ENCODE peak calls at places on chromosomes 3 and 15, in nine cellular contexts. R is K562, L is testis, G is GM12891, I is adrenal gland, X is ovary, Y is esophagus squamous epithelium, U is HCT116, V is Peyer's patch. F is an unnamed sample.

GRCh38 chr3:181316481-181316880 is 326.9 kb upstream of the DNAJC19 start:
- DNase-seq in X (no peak), Y (no peak), G (no peak), R (no peak), L (no peak), I (no peak), V (no peak), U (no peak), F (no peak)

GRCh38 chr3:114809668-114810413 is 337.2 kb downstream of the ZBTB20 start:
- DNase-seq in X (no peak), L (no peak), U (no peak), I (no peak), V (no peak), Y (no peak), R (no peak), G (peak; percentile 19), F (no peak)

GRCh38 chr3:58188173-58188564 is 22.6 kb downstream of the DNASE1L3 start:
- DNase-seq in I (no peak), V (no peak), L (no peak), G (no peak), U (no peak), R (no peak), X (no peak), Y (no peak), F (no peak)

GRCh38 chr3:150094150-150094932 is 123.6 kb upstream of the PFN2 start:
- DNase-seq in Y (no peak), R (no peak), L (no peak), V (no peak), X (no peak), I (no peak), G (no peak), U (peak; percentile 18), F (no peak)

GRCh38 chr3:171165499-171165921 is 139.0 kb upstream of the SLC2A2 start:
- DNase-seq in L (no peak), R (no peak), Y (no peak), U (no peak), X (no peak), G (no peak), V (no peak), I (no peak), F (no peak)

GRCh38 chr15:90412356-90413194 is 24.5 kb downstream of the IQGAP1 start:
- DNase-seq in U (peak; percentile 84), L (no peak), X (no peak), Y (no peak), R (no peak), G (no peak), V (no peak), I (no peak), F (no peak)

GRCh38 chr3:147712357-147712756 is 303.2 kb downstream of the ZIC1 start:
- DNase-seq in V (no peak), R (no peak), L (no peak), I (no peak), X (no peak), U (no peak), G (no peak), Y (no peak), F (no peak)

GRCh38 chr15:34223904-34224596 is 766 bp upstream of the EMC4 start:
- DNase-seq in X (no peak), L (no peak), I (no peak), U (no peak), Y (no peak), G (no peak), V (peak; percentile 54), R (peak; percentile 25), F (no peak)

GRCh38 chr3:128378631-128379347 is 87.9 kb downstream of the DNAJB8 start:
- DNase-seq in I (no peak), G (no peak), Y (no peak), U (no peak), L (peak; percentile 25), X (peak; percentile 65), V (no peak), R (no peak), F (no peak)

GRCh38 chr15:33100314-33100713 is 94.2 kb downstream of the FMN1 start:
- DNase-seq in R (no peak), Y (no peak), X (no peak), V (no peak), G (no peak), I (no peak), U (no peak), L (no peak), F (no peak)

GRCh38 chr15:31366169-31366734 is 39.6 kb downstream of the KLF13 start:
- DNase-seq in I (no peak), X (peak; percentile 36), U (no peak), L (peak; percentile 51), Y (no peak), G (no peak), V (no peak), R (no peak), F (no peak)

GRCh38 chr3:48256557-48256956 is 15.7 kb downstream of the ZNF589 start:
- DNase-seq in L (no peak), G (no peak), U (no peak), I (no peak), Y (no peak), R (no peak), V (no peak), X (no peak), F (no peak)

GRCh38 chr15:101209285-101209821 is 42.5 kb downstream of the CHSY1 start:
- DNase-seq in X (no peak), Y (no peak), G (no peak), V (no peak), U (no peak), L (no peak), R (no peak), I (no peak), F (no peak)

DNA sequence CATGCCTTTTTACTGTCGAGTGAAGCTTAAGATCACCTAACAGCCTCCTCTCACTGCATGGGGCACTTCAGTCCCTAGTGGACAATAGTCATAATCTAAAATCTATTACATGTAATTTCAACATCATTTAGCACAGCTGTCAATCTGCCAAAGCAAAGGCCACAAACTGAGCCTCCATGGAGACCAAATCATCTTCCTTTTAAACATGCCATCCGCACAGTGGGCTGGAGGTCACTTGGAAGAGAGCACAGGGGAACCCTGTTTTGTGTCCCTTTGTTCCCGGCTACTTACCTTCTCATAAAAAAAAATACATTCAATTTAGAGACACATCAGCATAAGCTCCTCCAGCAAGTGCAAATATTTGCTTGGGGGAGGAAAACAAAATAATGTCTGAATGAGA is 167.3 kb downstream of the SQOR start:
- DNase-seq in G (no peak), L (no peak), X (no peak), V (no peak), R (no peak), Y (no peak), I (no peak), U (no peak), F (no peak)
- TF ChIP-seq POLR2A in G (no peak), L (no peak), X (no peak), V (no peak), R (no peak), Y (no peak), I (no peak), U (no peak), F (no peak)

GRCh38 chr15:88638626-88639372 is at the start of gene ISG20:
- DNase-seq in G (peak; percentile 83), R (peak; percentile 94), Y (peak; percentile 91), I (peak; percentile 90), X (peak; percentile 98), V (peak; percentile 98), L (peak; percentile 89), U (peak; percentile 86), F (peak; percentile 86)
- TF ChIP-seq POLR2A in G (peak; percentile 85), R (peak; percentile 55), Y (no peak), I (peak; percentile 89), X (peak; percentile 76), V (peak; percentile 96), L (no peak), U (peak; percentile 27), F (no peak)

DNA sequence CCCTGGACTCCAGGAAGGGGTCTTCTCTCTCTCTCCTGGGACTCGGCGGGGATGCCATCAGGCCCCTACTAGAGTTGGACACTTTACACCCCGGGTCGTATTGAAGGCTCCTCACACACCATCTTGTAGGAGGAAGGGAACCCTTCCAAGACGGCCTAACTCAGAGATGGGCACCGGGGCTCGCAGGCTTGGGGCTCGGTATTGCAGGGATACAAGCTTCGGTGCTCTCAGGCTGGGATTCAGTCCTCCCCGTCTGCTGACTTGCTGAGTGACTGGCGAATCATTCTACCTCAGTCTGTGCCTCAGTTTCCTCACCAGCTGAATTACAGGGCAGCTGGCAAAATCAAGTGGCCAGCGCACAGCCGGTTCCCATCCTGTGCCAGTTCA is 419 bp upstream of the CALML4 start:
- DNase-seq in X (no peak), G (no peak), V (no peak), I (no peak), R (no peak), U (no peak), L (no peak), Y (no peak), F (no peak)
- TF ChIP-seq POLR2A in X (no peak), G (no peak), V (no peak), I (no peak), R (no peak), U (no peak), L (no peak), Y (no peak), F (no peak)

DNA sequence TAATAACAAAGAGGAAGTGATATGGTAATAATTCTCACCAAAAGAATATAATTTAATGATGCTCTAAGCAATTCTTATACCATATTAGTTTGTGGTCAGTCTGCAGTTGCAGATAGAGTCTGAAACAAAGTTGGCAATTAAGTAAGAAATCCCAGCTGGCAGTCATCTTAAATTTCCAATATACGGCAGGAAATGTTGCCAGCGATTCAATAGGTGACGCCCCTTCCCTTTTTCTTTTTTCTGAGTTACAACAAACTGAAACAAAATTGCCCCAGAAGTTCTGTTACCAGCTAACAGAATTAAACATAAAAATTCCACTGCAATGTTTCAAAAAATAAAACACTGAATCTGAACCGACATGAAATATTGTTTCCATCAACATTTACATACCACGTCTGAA is 26.7 kb downstream of the LRRFIP2 start:
- DNase-seq in I (no peak), V (no peak), R (no peak), Y (no peak), L (no peak), U (no peak), X (no peak), G (no peak), F (no peak)
- TF ChIP-seq POLR2A in I (no peak), V (no peak), R (no peak), Y (no peak), L (no peak), U (no peak), X (no peak), G (no peak), F (no peak)

F was measured in H54.